ENCODE peak calls at places on chromosomes 6 and 20, in four cellular contexts. One of them, this sample, is unnamed.
A peak's percentile ranks its signal among the peaks of the same experiment; 100 is the strongest.

GRCh38 chr6:134132494-134133141 is 80.2 kb upstream of the SLC2A12 start:
- DNase-seq in WERI-Rb-1: no peak
- DNase-seq in fibroblast of mammary gland: no peak
- DNase-seq in AG04449: no peak
- DNase-seq in this sample: peak; percentile 17

GRCh38 chr20:59583428-59584277 is 20.7 kb upstream of the PHACTR3 start:
- DNase-seq in WERI-Rb-1: no peak
- DNase-seq in fibroblast of mammary gland: peak; percentile 15
- DNase-seq in AG04449: no peak
- DNase-seq in this sample: no peak

GRCh38 chr6:10720229-10720959 is 2.5 kb upstream of the TMEM14C start:
- DNase-seq in WERI-Rb-1: no peak
- DNase-seq in fibroblast of mammary gland: peak; percentile 20
- DNase-seq in AG04449: no peak
- DNase-seq in this sample: peak; percentile 39

GRCh38 chr20:40689100-40689942 is at the start of gene MAFB:
- DNase-seq in WERI-Rb-1: peak; percentile 21
- DNase-seq in fibroblast of mammary gland: peak; percentile 82
- DNase-seq in AG04449: peak; percentile 12
- DNase-seq in this sample: peak; percentile 96

GRCh38 chr6:56902551-56903464 is 52.1 kb upstream of the BEND6 start:
- DNase-seq in WERI-Rb-1: no peak
- DNase-seq in fibroblast of mammary gland: peak; percentile 85
- DNase-seq in AG04449: peak; percentile 16
- DNase-seq in this sample: peak; percentile 74

GRCh38 chr20:35007413-35007812 is 51.7 kb downstream of the MYH7B start:
- DNase-seq in WERI-Rb-1: no peak
- DNase-seq in fibroblast of mammary gland: no peak
- DNase-seq in AG04449: no peak
- DNase-seq in this sample: no peak

GRCh38 chr6:70838907-70839285 is 118.0 kb downstream of the B3GAT2 start:
- DNase-seq in WERI-Rb-1: no peak
- DNase-seq in fibroblast of mammary gland: no peak
- DNase-seq in AG04449: no peak
- DNase-seq in this sample: peak; percentile 27

GRCh38 chr6:111662794-111663231 is 57.1 kb upstream of the TRAF3IP2 start:
- DNase-seq in WERI-Rb-1: no peak
- DNase-seq in fibroblast of mammary gland: peak; percentile 38
- DNase-seq in AG04449: no peak
- DNase-seq in this sample: peak; percentile 23

GRCh38 chr6:154457046-154457713 is 53.3 kb downstream of the CNKSR3 start:
- DNase-seq in WERI-Rb-1: no peak
- DNase-seq in fibroblast of mammary gland: peak; percentile 47
- DNase-seq in AG04449: no peak
- DNase-seq in this sample: peak; percentile 65

DNA sequence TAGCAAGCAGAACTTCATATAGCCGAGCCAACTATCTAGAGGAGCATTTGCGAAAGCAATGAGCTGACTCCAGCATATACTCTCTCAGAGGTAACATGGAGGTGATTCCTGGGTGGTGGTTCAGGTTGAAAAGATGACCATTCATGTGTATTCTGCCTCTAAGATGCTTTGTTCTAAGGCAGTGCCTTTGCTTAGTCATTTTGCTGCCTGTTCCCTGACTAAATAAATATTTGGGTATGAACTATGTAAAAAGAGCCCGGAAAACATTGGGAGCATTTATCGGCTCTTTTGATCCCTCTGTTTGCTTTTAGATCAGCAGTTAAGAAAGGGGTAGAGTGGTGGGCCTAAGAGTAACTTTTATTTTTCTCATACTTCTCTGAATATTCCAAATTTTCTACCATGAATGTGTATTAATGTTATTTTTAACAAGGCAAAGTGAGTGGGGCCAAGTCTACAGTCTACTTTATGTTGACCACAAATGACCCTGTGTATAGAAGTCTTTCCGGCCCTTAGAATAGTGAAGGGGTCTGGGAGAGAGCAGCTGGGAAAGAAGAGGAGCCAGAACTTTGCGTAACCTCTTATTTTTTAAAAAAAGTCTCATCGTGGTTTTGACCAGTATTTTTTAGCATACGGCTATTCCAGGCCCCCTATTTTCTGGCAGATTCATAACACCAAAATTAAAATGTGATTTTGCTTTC is 206.5 kb upstream of the EYA4 start:
- DNase-seq in WERI-Rb-1: no peak
- DNase-seq in fibroblast of mammary gland: no peak
- DNase-seq in AG04449: no peak
- DNase-seq in this sample: peak; percentile 2
- TF ChIP-seq CTCF in WERI-Rb-1: no peak
- TF ChIP-seq CTCF in fibroblast of mammary gland: no peak
- TF ChIP-seq CTCF in AG04449: no peak
- TF ChIP-seq CTCF in this sample: no peak

GRCh38 chr6:135183532-135184440 is 2.7 kb downstream of the MYB start:
- DNase-seq in WERI-Rb-1: peak; percentile 67
- DNase-seq in fibroblast of mammary gland: peak; percentile 38
- DNase-seq in AG04449: no peak
- DNase-seq in this sample: peak; percentile 70
- H3K4me3 ChIP-seq in WERI-Rb-1: peak overlapping the region; percentile 85
- H3K4me3 ChIP-seq in fibroblast of mammary gland: no peak overlapping the region
- H3K4me3 ChIP-seq in AG04449: peak overlapping the region; percentile 64
- H3K4me3 ChIP-seq in this sample: peak overlapping the region; percentile 65

DNA sequence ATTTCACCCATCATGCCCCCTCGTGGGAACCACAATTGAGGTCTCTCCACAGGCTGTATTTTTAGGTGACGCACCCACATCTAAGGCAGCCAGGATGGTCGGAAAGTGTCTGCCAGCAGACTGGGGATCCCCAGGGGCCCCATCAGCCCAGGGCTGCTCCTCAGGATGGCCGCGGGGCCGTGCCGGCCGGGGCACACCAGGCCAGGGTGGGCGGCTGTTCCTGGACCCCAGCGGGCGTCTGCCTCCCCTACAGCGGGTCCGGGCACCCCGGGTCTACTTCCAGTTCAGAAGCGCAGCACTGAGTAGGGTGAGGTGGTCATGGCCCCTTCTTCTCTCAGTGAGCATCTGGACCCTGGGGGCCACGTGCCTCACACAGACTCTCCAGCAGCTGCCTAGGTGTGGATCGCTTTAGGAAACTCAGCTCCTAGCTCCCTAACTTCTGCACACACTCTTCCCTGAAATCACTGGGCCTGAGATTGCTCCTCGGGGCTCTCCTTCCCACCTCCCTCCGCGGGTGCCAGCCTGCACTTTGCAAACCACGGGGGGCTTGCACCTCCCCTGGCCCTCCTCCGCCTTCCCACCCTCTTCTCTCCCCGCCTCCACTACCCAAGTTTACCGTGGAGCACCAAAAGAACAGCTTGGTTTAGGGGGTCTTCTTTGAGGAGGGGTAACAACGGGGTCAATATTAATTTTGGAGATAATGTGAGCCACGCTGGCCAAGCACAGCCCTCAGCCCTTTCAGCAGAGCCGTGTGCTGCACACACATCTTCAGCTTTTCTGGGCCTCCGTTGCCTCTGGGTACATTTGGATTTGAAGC is 14.2 kb upstream of the FOXC1 start:
- DNase-seq in WERI-Rb-1: no peak
- DNase-seq in fibroblast of mammary gland: no peak
- DNase-seq in AG04449: no peak
- DNase-seq in this sample: no peak
- TF ChIP-seq CTCF in WERI-Rb-1: no peak
- TF ChIP-seq CTCF in fibroblast of mammary gland: no peak
- TF ChIP-seq CTCF in AG04449: no peak
- TF ChIP-seq CTCF in this sample: no peak

GRCh38 chr6:50819906-50820589 is 1.4 kb downstream of the TFAP2B start:
- DNase-seq in WERI-Rb-1: peak; percentile 43
- DNase-seq in fibroblast of mammary gland: no peak
- DNase-seq in AG04449: no peak
- DNase-seq in this sample: no peak
- H3K4me3 ChIP-seq in WERI-Rb-1: peak overlapping the region; percentile 48
- H3K4me3 ChIP-seq in fibroblast of mammary gland: no peak overlapping the region
- H3K4me3 ChIP-seq in AG04449: no peak overlapping the region
- H3K4me3 ChIP-seq in this sample: no peak overlapping the region

GRCh38 chr6:53064726-53065265 is 408 bp upstream of the FBXO9 start:
- DNase-seq in WERI-Rb-1: peak; percentile 99
- DNase-seq in fibroblast of mammary gland: peak; percentile 97
- DNase-seq in AG04449: peak; percentile 82
- DNase-seq in this sample: peak; percentile 99
- TF ChIP-seq CTCF in WERI-Rb-1: no peak
- TF ChIP-seq CTCF in fibroblast of mammary gland: no peak
- TF ChIP-seq CTCF in AG04449: no peak
- TF ChIP-seq CTCF in this sample: no peak

DNA sequence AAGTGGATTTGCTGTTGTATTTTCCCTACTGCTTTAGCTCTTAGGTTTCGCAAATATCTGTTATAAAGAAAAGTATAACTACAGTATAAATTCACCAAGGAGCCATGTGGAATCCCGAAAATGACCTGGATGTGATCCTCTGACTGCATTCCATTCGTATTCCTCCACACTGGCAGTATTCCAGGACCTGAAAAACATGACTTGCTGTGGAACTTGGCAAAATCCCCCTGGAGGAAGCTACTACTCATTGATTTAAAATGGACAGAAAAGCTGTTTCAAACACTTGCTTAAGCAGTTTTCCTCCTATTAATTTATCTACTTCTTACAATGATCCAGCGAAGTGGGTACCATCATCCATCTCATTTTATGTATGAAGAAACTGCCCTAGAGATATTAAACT is 13.3 kb upstream of the ENPP5 start:
- DNase-seq in WERI-Rb-1: no peak
- DNase-seq in fibroblast of mammary gland: peak; percentile 94
- DNase-seq in AG04449: peak; percentile 54
- DNase-seq in this sample: peak; percentile 89
- H3K4me3 ChIP-seq in WERI-Rb-1: no peak overlapping the region
- H3K4me3 ChIP-seq in fibroblast of mammary gland: no peak overlapping the region
- H3K4me3 ChIP-seq in AG04449: no peak overlapping the region
- H3K4me3 ChIP-seq in this sample: no peak overlapping the region

DNA sequence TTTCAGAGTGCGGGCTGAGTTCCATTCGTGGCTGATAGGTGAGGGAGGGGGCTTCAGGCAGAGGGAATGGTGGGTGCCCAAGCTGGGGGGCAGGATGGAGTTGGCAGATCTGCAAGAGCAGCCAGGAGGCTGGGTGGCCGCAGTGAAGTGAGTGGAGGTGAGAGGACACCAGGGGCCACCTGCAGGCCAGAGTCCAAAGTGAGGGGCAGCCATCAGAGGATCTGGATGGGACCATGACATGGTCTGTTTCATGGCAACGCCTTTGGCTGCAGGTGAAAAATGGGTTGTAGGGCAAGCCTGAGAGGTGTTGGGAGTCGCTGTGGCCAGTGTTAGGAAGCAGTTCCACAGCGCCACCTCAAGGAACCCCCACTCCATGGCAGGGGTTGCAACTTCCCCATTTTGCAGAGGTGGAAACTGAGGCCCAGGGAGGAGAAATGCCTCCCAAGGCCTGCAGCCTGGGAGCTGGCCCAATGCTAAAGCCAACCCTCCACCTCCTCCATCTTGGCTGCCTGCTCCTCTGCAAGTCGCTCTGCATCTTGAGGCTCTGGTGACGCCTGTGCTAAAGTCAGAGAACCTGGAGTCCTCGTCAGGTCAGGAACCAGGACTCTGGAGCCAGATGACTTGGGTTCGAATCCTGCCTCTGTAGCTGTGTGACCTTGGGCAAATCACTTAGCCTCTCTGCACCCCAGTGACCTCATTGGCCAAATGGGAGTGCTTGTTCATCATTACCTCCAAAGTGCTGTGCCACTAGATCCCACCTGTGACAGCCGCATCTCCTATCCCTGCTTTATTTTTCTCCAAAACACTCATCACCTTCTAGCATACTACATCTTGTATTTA is 153.8 kb downstream of the CEBPB start:
- DNase-seq in WERI-Rb-1: no peak
- DNase-seq in fibroblast of mammary gland: no peak
- DNase-seq in AG04449: no peak
- DNase-seq in this sample: no peak
- TF ChIP-seq CTCF in WERI-Rb-1: peak; percentile 59
- TF ChIP-seq CTCF in fibroblast of mammary gland: peak; percentile 29
- TF ChIP-seq CTCF in AG04449: peak; percentile 13
- TF ChIP-seq CTCF in this sample: peak; percentile 49

This sample was measured in choroid plexus epithelial cell.